ENCODE peak calls at places on chromosomes 13 and 19, in six cellular contexts. C is H9, Z is upper lobe of right lung, N is adrenal gland, S is prostate gland, O is colonic mucosa. B is an unnamed sample.

GRCh38 chr19:38093587-38093986 is 130.4 kb downstream of the DPF1 start:
- DNase-seq in N (no peak), C (no peak), S (no peak), Z (no peak), O (no peak), B (no peak)

GRCh38 chr19:2603320-2603719 is 99.2 kb downstream of the GNG7 start:
- DNase-seq in S (no peak), C (peak), N (no peak), Z (no peak), O (no peak), B (peak)

GRCh38 chr19:45098521-45099464 is 5.8 kb downstream of the PPP1R37 start:
- DNase-seq in S (peak), C (no peak), Z (no peak), O (no peak), N (peak), B (peak)

GRCh38 chr19:1266116-1266817 is 2.9 kb upstream of the CIRBP start:
- DNase-seq in O (peak), C (peak), S (peak), N (peak), Z (peak), B (peak)

GRCh38 chr19:17951151-17952040 is 15.5 kb upstream of the KCNN1 start:
- DNase-seq in N (no peak), S (no peak), O (no peak), Z (no peak), C (peak), B (peak)

GRCh38 chr19:518292-519231 is 11.3 kb downstream of the TPGS1 start:
- DNase-seq in O (no peak), S (no peak), C (peak), Z (no peak), N (no peak), B (peak)

GRCh38 chr13:48978942-48979601 is 3.4 kb downstream of the FNDC3A start:
- DNase-seq in N (no peak), S (no peak), C (no peak), O (no peak), Z (no peak), B (no peak)

GRCh38 chr13:98325724-98326123 is 148.7 kb upstream of the RNF113B start:
- DNase-seq in O (no peak), C (peak), N (no peak), S (peak), Z (no peak), B (no peak)

GRCh38 chr19:19591133-19591825 is 27.2 kb downstream of the PBX4 start:
- DNase-seq in C (peak), N (peak), S (peak), O (no peak), Z (no peak), B (peak)

GRCh38 chr13:113579686-113580085 is 4.9 kb upstream of the TFDP1 start:
- DNase-seq in Z (peak), O (no peak), C (no peak), S (no peak), N (no peak), B (peak)

GRCh38 chr19:12695997-12696365 is 450 bp downstream of the FBXW9 start:
- DNase-seq in S (no peak), O (no peak), C (no peak), Z (no peak), N (no peak), B (no peak)

GRCh38 chr13:113854238-113855011 is 9.5 kb downstream of the GAS6 start:
- DNase-seq in N (peak), C (peak), S (no peak), Z (no peak), O (peak), B (peak)

GRCh38 chr13:55190996-55191395 is 1949.7 kb upstream of the PRR20A start:
- DNase-seq in C (no peak), N (no peak), O (no peak), S (no peak), Z (no peak), B (no peak)

GRCh38 chr19:8517551-8518442 is 3.8 kb upstream of the ZNF414 start:
- DNase-seq in C (no peak), Z (no peak), O (no peak), S (no peak), N (no peak), B (no peak)

GRCh38 chr19:45878043-45878794 is 7.7 kb downstream of the IRF2BP1 start:
- DNase-seq in O (peak), C (no peak), N (no peak), Z (peak), S (peak), B (peak)

GRCh38 chr13:24747248-24748151 is 16.5 kb upstream of the RNF17 start:
- DNase-seq in S (no peak), N (no peak), C (peak), O (no peak), Z (peak), B (peak)

DNA sequence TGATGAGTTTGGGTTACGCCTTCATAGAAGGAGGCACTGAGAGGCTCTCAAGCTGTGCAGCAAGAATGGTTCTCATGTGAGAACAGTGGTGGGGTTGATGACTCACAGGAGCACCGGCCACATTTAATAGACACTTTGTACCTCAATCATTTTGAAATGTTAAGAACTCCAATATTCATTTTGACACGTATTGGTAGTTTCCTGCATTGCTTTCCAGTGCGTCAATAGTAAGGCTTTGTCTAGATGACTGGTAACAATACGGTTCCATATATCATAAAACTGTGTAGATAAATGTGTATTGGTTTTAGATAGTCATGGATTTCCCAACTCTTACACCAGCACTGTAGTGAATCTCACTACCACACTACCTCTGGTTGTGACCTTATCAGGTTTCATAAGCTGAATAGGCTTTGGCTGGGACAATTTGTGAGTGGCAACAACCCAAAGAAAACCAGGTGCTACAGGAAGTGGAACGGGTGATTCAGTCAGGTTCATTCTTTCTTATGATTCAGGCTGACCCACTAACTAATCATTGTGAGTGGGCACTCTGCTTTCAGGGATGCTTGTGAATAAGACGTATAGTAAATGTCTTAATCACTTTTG is 362.6 kb downstream of the KLF5 start:
- DNase-seq in C (no peak), S (peak), O (peak), N (no peak), Z (no peak), B (no peak)
- H3K27ac ChIP-seq in C (no peak), S (no peak), O (peak), N (no peak), Z (no peak), B (no peak)

GRCh38 chr19:10416083-10416379 is 4.3 kb upstream of the PDE4A start:
- DNase-seq in S (no peak), N (no peak), Z (no peak), C (no peak), O (no peak), B (no peak)
- H3K27ac ChIP-seq in S (no peak), N (no peak), Z (peak), C (no peak), O (no peak), B (no peak)

DNA sequence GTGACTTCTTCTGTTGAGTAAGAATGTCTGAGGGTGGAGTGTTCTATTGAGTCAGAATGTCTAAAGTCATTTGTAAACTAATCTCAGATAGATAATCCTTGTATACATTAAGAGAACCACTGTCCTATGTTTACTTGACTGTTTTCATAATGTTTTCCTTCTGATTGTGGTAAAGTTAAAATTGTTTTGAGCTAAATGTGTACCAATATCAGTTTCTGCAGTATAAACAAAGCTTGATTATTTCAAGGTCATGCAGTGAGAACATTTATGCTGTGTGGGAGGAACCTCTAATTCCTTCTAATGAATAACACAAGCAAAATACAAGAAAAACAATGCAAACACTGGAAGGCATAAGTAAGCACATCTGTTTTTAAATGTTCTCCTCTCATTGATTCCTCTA is 434.6 kb downstream of the FGF14 start:
- DNase-seq in S (no peak), Z (no peak), C (no peak), O (no peak), N (no peak), B (no peak)
- H3K27ac ChIP-seq in S (no peak), Z (no peak), C (no peak), O (no peak), N (no peak), B (no peak)

GRCh38 chr13:45951724-45952123 is 100.2 kb upstream of the SIAH3 start:
- DNase-seq in N (no peak), C (no peak), S (no peak), O (no peak), Z (no peak), B (no peak)
- H3K27ac ChIP-seq in N (no peak), C (no peak), S (no peak), O (no peak), Z (no peak), B (no peak)

DNA sequence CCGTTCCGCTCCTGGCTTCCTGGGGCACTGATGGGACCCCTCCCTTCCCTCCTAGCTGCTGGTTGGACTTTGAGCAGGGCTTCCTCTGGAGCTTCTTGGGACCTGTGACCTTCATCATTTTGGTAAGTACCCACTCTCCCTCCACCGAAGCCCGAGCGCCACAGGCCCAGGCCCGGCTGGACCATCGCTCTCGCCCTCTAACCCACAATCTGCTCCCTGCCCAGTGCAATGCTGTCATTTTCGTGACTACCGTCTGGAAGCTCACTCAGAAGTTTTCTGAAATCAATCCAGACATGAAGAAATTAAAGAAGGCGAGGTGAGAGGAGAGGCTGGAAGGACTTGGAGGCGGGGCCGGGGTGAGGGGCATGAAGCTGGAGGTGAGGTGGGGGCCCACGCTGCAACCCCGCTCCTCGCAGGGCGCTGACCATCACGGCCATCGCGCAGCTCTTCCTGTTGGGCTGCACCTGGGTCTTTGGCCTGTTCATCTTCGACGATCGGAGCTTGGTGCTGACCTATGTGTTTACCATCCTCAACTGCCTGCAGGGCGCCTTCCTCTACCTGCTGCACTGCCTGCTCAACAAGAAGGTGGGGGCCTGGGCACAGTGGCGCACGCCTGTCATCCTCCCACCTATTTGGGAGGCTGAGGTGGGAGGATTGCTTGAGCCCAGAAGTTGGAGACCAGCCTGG is 12.4 kb downstream of the DDX39A start:
- DNase-seq in N (no peak), C (no peak), Z (no peak), O (no peak), S (no peak), B (no peak)
- H3K27ac ChIP-seq in N (no peak), C (no peak), Z (peak), O (peak), S (peak), B (peak)

B was measured in endodermal cell.